ENCODE peak calls at places on chromosome 4, in four cellular contexts. P is A549, M is HepG2, L is SK-N-SH. B is an unnamed sample.

GRCh38 chr4:16001484-16001858 is 38.5 kb upstream of the FGFBP2 start:
- DNase-seq in M (peak), L (peak), P (peak), B (peak)

GRCh38 chr4:17475481-17475880 is 36.4 kb downstream of the QDPR start:
- DNase-seq in M (no peak), L (peak), P (no peak), B (peak)

GRCh38 chr4:174201898-174202297 is 81.6 kb downstream of the FBXO8 start:
- DNase-seq in P (no peak), M (no peak), L (no peak), B (no peak)

GRCh38 chr4:113823291-113823659 is 61.7 kb upstream of the CAMK2D start:
- DNase-seq in L (no peak), P (no peak), M (no peak), B (peak)

GRCh38 chr4:21307709-21308108 is 607.5 kb downstream of the PACRGL start:
- DNase-seq in P (no peak), M (no peak), L (no peak), B (no peak)

GRCh38 chr4:94406668-94407437 is 44.9 kb upstream of the PDLIM5 start:
- DNase-seq in L (peak), P (no peak), M (peak), B (peak)

GRCh38 chr4:3301450-3302163 is 8.8 kb downstream of the RGS12 start:
- DNase-seq in L (no peak), P (no peak), M (no peak), B (no peak)

GRCh38 chr4:169485791-169486742 is 126.3 kb downstream of the NEK1 start:
- DNase-seq in L (peak), M (peak), P (peak), B (peak)

GRCh38 chr4:64774626-64775025 is 365.4 kb upstream of the TECRL start:
- DNase-seq in M (no peak), P (no peak), L (no peak), B (no peak)

GRCh38 chr4:158914178-158914577 is 145.4 kb downstream of the FNIP2 start:
- DNase-seq in M (no peak), P (peak), L (no peak), B (peak)

GRCh38 chr4:89836897-89837384 is at the start of gene SNCA:
- DNase-seq in L (peak), M (no peak), P (peak), B (peak)

GRCh38 chr4:158090323-158090722 is 82.5 kb downstream of the GASK1B start:
- DNase-seq in L (no peak), M (no peak), P (no peak), B (peak)

GRCh38 chr4:52038109-52038912 is at the start of gene SGCB:
- DNase-seq in M (no peak), P (peak), L (peak), B (peak)

GRCh38 chr4:6383019-6383404 is 89.4 kb downstream of the PPP2R2C start:
- DNase-seq in M (no peak), L (no peak), P (no peak), B (no peak)

GRCh38 chr4:2402053-2402452 is 16.4 kb downstream of the ZFYVE28 start:
- DNase-seq in L (peak), P (no peak), M (peak), B (no peak)

GRCh38 chr4:610411-611261 is 14.7 kb upstream of the PDE6B start:
- DNase-seq in P (peak), M (no peak), L (no peak), B (peak)

GRCh38 chr4:123390846-123391456 is 5.6 kb upstream of the SPRY1 start:
- DNase-seq in L (peak), P (no peak), M (no peak), B (peak)

GRCh38 chr4:173420821-173421220 is 21.9 kb upstream of the SCRG1 start:
- DNase-seq in P (no peak), M (no peak), L (no peak), B (no peak)

GRCh38 chr4:179095585-179096228 is 1653.5 kb upstream of the AGA start:
- DNase-seq in L (no peak), P (no peak), M (no peak), B (peak)

GRCh38 chr4:90575371-90575770 is 448.2 kb downstream of the CCSER1 start:
- DNase-seq in P (no peak), L (no peak), M (no peak), B (no peak)

GRCh38 chr4:182215171-182215570 is 28.0 kb upstream of the TENM3 start:
- DNase-seq in L (no peak), M (no peak), P (no peak), B (no peak)

GRCh38 chr4:155809835-155810234 is 51.0 kb downstream of the GUCY1B1 start:
- DNase-seq in M (peak), L (peak), P (peak), B (peak)

GRCh38 chr4:78004270-78004669 is 52.9 kb upstream of the FRAS1 start:
- DNase-seq in L (no peak), P (no peak), M (no peak), B (no peak)

GRCh38 chr4:74874785-74875367 is 58.0 kb upstream of the PARM1 start:
- DNase-seq in L (peak), M (peak), P (peak), B (peak)

GRCh38 chr4:76984127-76984526 is 34.6 kb downstream of the SEPTIN11 start:
- DNase-seq in L (peak), M (peak), P (no peak), B (peak)

GRCh38 chr4:152290522-152290921 is 245.4 kb downstream of the FBXW7 start:
- DNase-seq in M (no peak), P (no peak), L (no peak), B (no peak)

GRCh38 chr4:124152130-124152529 is 560.4 kb downstream of the ANKRD50 start:
- DNase-seq in L (no peak), M (no peak), P (no peak), B (no peak)

GRCh38 chr4:56741595-56741994 is 60.5 kb upstream of the HOPX start:
- DNase-seq in P (no peak), M (no peak), L (no peak), B (no peak)

GRCh38 chr4:152310223-152310622 is 225.7 kb downstream of the FBXW7 start:
- DNase-seq in L (no peak), M (no peak), P (no peak), B (peak)

GRCh38 chr4:2247128-2248043 is 5.5 kb upstream of the HAUS3 start:
- DNase-seq in P (no peak), M (no peak), L (peak), B (no peak)

GRCh38 chr4:123299212-123299651 is 97.4 kb upstream of the SPRY1 start:
- DNase-seq in M (no peak), P (no peak), L (no peak), B (peak)

GRCh38 chr4:108535757-108536156 is 84.6 kb upstream of the RPL34 start:
- DNase-seq in P (no peak), M (no peak), L (no peak), B (no peak)

GRCh38 chr4:183175631-183176232 is 76.7 kb downstream of the WWC2 start:
- DNase-seq in M (peak), L (no peak), P (no peak), B (peak)

GRCh38 chr4:79015406-79015805 is 76.2 kb upstream of the PAQR3 start:
- DNase-seq in L (no peak), M (no peak), P (no peak), B (no peak)

DNA sequence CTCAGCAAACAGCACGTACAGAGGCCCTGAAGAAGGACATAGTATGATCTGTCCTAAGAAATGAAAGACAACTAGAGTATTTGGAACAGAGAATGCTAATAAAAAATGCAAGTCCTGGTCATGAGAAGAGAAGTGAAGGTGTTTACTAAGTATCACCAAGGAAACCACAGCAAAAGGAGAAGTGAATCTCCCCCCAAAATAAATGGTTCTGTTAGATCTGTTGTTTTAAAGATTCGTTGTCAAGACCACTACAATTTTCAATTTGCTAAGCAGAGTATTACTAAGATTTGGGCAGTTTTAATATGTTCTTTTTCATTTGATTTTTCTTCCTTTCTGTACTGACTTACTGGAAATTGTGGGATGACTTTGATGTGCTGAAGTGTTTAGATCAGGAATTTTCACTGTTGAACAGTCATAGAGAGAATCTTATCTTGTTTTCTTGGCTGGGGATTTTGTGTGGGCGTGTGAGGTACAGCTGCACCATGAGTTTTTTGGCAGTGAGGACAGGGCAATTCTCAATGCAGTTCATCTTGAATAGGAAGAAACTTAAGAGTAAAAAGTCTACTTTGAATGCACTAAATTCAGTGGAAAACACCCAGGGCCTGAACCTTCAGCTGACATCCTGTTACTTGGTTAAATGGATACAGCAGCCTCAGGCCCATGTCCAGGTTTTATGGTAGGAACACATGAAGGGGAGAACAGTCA is 132.2 kb downstream of the STIM2 start:
- DNase-seq in L (no peak), M (no peak), P (no peak), B (peak)
- TF ChIP-seq SMC3 in L (no peak), M (no peak), P (no peak), B (no peak)

DNA sequence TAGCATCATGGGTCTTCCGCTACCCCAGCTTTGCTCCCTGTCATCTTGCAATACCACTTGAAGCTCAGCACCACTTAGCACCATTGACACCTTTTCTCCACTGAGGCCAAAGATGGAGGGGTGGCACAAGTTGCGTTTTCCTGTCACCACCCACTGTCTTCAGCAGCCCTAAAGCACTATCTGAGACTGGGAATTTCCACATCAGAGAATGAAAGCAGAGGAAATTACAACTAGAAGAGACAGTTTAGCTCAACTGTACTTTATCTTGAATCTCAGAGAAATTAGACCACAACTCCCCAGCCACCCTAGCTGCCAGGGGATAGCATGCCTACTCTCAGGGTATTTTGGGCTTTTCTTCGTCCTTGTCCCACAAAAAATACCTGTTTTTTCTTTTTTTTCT is 111.0 kb downstream of the DDIT4L start:
- DNase-seq in L (no peak), M (no peak), P (no peak), B (no peak)
- TF ChIP-seq SMC3 in L (no peak), M (no peak), P (no peak), B (no peak)

GRCh38 chr4:186020106-186020792 is 48.7 kb upstream of the TLR3 start:
- DNase-seq in P (no peak), L (no peak), M (no peak), B (no peak)

GRCh38 chr4:186018261-186018660 is 50.7 kb upstream of the TLR3 start:
- DNase-seq in P (no peak), L (no peak), M (no peak), B (no peak)

GRCh38 chr4:186018756-186019155 is 50.2 kb upstream of the TLR3 start:
- DNase-seq in P (no peak), M (no peak), L (no peak), B (no peak)

GRCh38 chr4:186017801-186018200 is 51.2 kb upstream of the TLR3 start:
- DNase-seq in L (no peak), P (no peak), M (no peak), B (no peak)

DNA sequence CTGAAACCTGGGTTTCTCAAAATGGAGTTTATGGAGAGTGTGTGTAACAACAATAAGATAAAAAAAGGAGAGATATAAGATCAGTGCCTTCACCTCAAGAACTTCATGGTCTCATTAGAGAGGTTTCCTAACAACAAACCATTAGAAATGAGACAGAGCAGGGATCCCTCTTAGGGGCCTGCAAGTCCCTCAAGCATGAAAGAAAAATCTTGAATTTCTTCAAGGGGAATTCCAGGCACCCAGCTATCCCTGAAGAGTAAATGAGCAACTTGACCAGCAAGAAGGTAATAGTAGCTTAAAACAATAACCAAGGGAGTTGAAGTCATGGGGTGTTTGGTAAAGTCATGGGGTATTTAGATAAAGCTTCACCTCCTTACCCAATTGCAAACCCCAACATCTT is 49.7 kb upstream of the TLR3 start:
- DNase-seq in L (no peak), P (no peak), M (no peak), B (no peak)
- TF ChIP-seq SMC3 in L (no peak), P (no peak), M (no peak), B (no peak)

GRCh38 chr4:132266374-132266773 is 882.7 kb upstream of the PCDH10 start:
- DNase-seq in L (no peak), P (no peak), M (no peak), B (no peak)
- TF ChIP-seq SMC3 in L (no peak), P (no peak), M (no peak), B (no peak)

GRCh38 chr4:7926822-7927221 is 12.8 kb downstream of the AFAP1 start:
- DNase-seq in P (no peak), L (no peak), M (no peak), B (no peak)

GRCh38 chr4:7924163-7924562 is 15.5 kb downstream of the AFAP1 start:
- DNase-seq in L (no peak), M (peak), P (no peak), B (no peak)

GRCh38 chr4:7928711-7929505 is 10.8 kb downstream of the AFAP1 start:
- DNase-seq in P (no peak), M (peak), L (peak), B (no peak)

GRCh38 chr4:7922466-7922865 is 17.2 kb downstream of the AFAP1 start:
- DNase-seq in L (no peak), M (no peak), P (no peak), B (no peak)

GRCh38 chr4:7924570-7924969 is 15.1 kb downstream of the AFAP1 start:
- DNase-seq in M (no peak), P (no peak), L (no peak), B (no peak)
- TF ChIP-seq SMC3 in M (no peak), P (no peak), L (no peak), B (no peak)

GRCh38 chr4:47032405-47033106 is 1.2 kb downstream of the GABRB1 start:
- DNase-seq in M (peak), P (peak), L (peak), B (peak)

GRCh38 chr4:47031011-47031678 is at the start of gene GABRB1:
- DNase-seq in P (no peak), L (peak), M (no peak), B (peak)

GRCh38 chr4:47031713-47032404 is 492 bp downstream of the GABRB1 start:
- DNase-seq in M (no peak), L (peak), P (no peak), B (no peak)
- TF ChIP-seq SMC3 in M (no peak), L (no peak), P (no peak), B (no peak)

B was measured in IMR-90.